ENCODE peak calls at places on chromosomes 7 and 10, in six cellular contexts. L is naive thymus-derived CD8-positive, alpha-beta T cell; B is HT-29; W is ureter; V is iris pigment epithelial cell; X is stimulated activated CD4-positive, alpha-beta T cell treated with anti-CD3 and anti-CD28 coated beads, Interleukin-4, amount 100 ng/mL, for 24 hours. Z is an unnamed sample.

GRCh38 chr10:93746844-93747284 is 10.9 kb upstream of the LGI1 start:
- DNase-seq in L (no peak), B (peak), W (no peak), V (peak), X (no peak), Z (no peak)

GRCh38 chr10:22810643-22811254 is 96.4 kb upstream of the PIP4K2A start:
- DNase-seq in L (no peak), B (no peak), W (no peak), V (no peak), X (no peak), Z (no peak)

GRCh38 chr10:129775681-129776080 is 188.4 kb downstream of the EBF3 start:
- DNase-seq in L (no peak), B (no peak), W (no peak), V (no peak), X (no peak), Z (no peak)

GRCh38 chr7:36141351-36141750 is 11.7 kb upstream of the EEPD1 start:
- DNase-seq in L (no peak), B (no peak), W (no peak), V (no peak), X (no peak), Z (no peak)

GRCh38 chr10:8056891-8057331 is 2.4 kb downstream of the GATA3 start:
- DNase-seq in L (no peak), B (no peak), W (no peak), V (no peak), X (peak), Z (no peak)

GRCh38 chr7:11450246-11450645 is 381.8 kb downstream of the THSD7A start:
- DNase-seq in L (no peak), B (no peak), W (no peak), V (peak), X (no peak), Z (no peak)

GRCh38 chr10:1411956-1412355 is 325.4 kb downstream of the ADARB2 start:
- DNase-seq in L (no peak), B (no peak), W (no peak), V (no peak), X (no peak), Z (no peak)

GRCh38 chr7:12373580-12374263 is 29.9 kb downstream of the VWDE start:
- DNase-seq in L (no peak), B (no peak), W (no peak), V (peak), X (no peak), Z (no peak)

GRCh38 chr7:136179829-136180721 is 202.9 kb upstream of the MTPN start:
- DNase-seq in L (no peak), B (no peak), W (no peak), V (no peak), X (no peak), Z (no peak)

GRCh38 chr10:116147162-116147906 is 125.7 kb downstream of the GFRA1 start:
- DNase-seq in L (no peak), B (no peak), W (no peak), V (no peak), X (no peak), Z (no peak)

GRCh38 chr7:106866298-106867281 is 1.5 kb downstream of the PIK3CG start:
- DNase-seq in L (no peak), B (no peak), W (no peak), V (no peak), X (peak), Z (peak)